ENCODE peak calls at places on chromosomes 7 and 10, in eight cellular contexts. Q is EL; A is cerebellum; E is effector memory CD4-positive, alpha-beta T cell; M is stimulated activated CD8-positive, alpha-beta memory T cell treated with anti-CD3 and anti-CD28 coated beads, Interleukin-2, amount 100 ng/mL, for 48 hours; W is HT-29; O is effector CD4-positive, alpha-beta T cell; D is anterior cingulate cortex. F is an unnamed sample.

GRCh38 chr7:132451161-132451560 is 125.1 kb downstream of the PLXNA4 start:
- DNase-seq in O (peak; percentile 6), W (no peak), E (no peak), A (no peak), D (no peak), Q (no peak), M (no peak), F (peak; percentile 60)

GRCh38 chr7:51344406-51344805 is 27.8 kb upstream of the COBL start:
- DNase-seq in D (no peak), O (no peak), E (no peak), W (peak; percentile 45), A (no peak), M (no peak), Q (no peak), F (no peak)

GRCh38 chr10:11782793-11783557 is 40.2 kb upstream of the PROSER2 start:
- DNase-seq in E (no peak), A (peak; percentile 48), Q (peak; percentile 61), W (peak; percentile 93), D (no peak), M (no peak), O (no peak), F (no peak)

GRCh38 chr7:133134810-133135209 is 52.9 kb upstream of the CHCHD3 start:
- DNase-seq in W (no peak), O (no peak), M (no peak), A (no peak), Q (no peak), D (no peak), E (no peak), F (no peak)

GRCh38 chr10:98295907-98296306 is 27.9 kb upstream of the LOXL4 start:
- DNase-seq in A (no peak), M (no peak), E (no peak), W (no peak), D (no peak), Q (peak; percentile 32), O (no peak), F (no peak)

GRCh38 chr10:103492655-103493261 is 747 bp upstream of the NEURL1 start:
- DNase-seq in Q (no peak), O (no peak), E (no peak), A (no peak), D (no peak), W (no peak), M (no peak), F (no peak)

GRCh38 chr10:122441961-122442360 is 12.5 kb upstream of the ARMS2 start:
- DNase-seq in E (no peak), A (no peak), Q (peak; percentile 53), M (no peak), W (peak; percentile 59), O (no peak), D (no peak), F (no peak)

GRCh38 chr7:156962897-156963296 is 13.4 kb downstream of the NOM1 start:
- DNase-seq in O (no peak), W (no peak), A (no peak), E (no peak), M (no peak), Q (no peak), D (no peak), F (no peak)

GRCh38 chr7:155964543-155964942 is 152.3 kb upstream of the SHH start:
- DNase-seq in E (no peak), Q (no peak), M (no peak), D (no peak), O (no peak), A (no peak), W (no peak), F (no peak)

GRCh38 chr10:132237871-132238270 is 51.1 kb downstream of the DPYSL4 start:
- DNase-seq in D (no peak), O (no peak), Q (no peak), E (no peak), W (no peak), M (no peak), A (peak; percentile 51), F (no peak)

GRCh38 chr7:3370068-3370704 is 69.1 kb downstream of the SDK1 start:
- DNase-seq in E (no peak), A (no peak), W (no peak), O (no peak), D (no peak), M (no peak), Q (no peak), F (no peak)

GRCh38 chr7:44787041-44787440 is 9.4 kb upstream of the PPIA start:
- DNase-seq in O (no peak), E (no peak), W (no peak), M (no peak), D (no peak), A (no peak), Q (no peak), F (no peak)

GRCh38 chr10:98427011-98427515 is 12.1 kb upstream of the PYROXD2 start:
- DNase-seq in O (no peak), Q (no peak), W (no peak), D (no peak), A (no peak), M (no peak), E (no peak), F (no peak)

GRCh38 chr10:8402469-8403074 is 348.1 kb downstream of the GATA3 start:
- DNase-seq in M (peak; percentile 9), O (peak; percentile 30), D (no peak), W (no peak), A (no peak), Q (no peak), E (peak; percentile 4), F (no peak)

GRCh38 chr7:54245046-54245445 is 297.1 kb upstream of the VSTM2A start:
- DNase-seq in O (no peak), W (no peak), E (no peak), M (no peak), Q (no peak), A (no peak), D (no peak), F (no peak)

GRCh38 chr10:116587878-116588590 is 2.7 kb upstream of the PNLIPRP1 start:
- DNase-seq in E (no peak), Q (no peak), O (no peak), M (no peak), D (no peak), W (no peak), A (no peak), F (no peak)

GRCh38 chr10:100562008-100562672 is 26.4 kb downstream of the HIF1AN start:
- DNase-seq in W (peak; percentile 72), M (peak; percentile 71), A (peak; percentile 28), O (peak; percentile 71), E (peak; percentile 56), D (peak; percentile 26), Q (peak; percentile 63), F (peak; percentile 77)

GRCh38 chr10:57362811-57363210 is 904.9 kb downstream of the IPMK start:
- DNase-seq in E (no peak), M (no peak), Q (no peak), D (no peak), O (no peak), A (no peak), W (no peak), F (no peak)

GRCh38 chr10:29763396-29763795 is 128.6 kb upstream of the SVIL start:
- DNase-seq in A (no peak), O (no peak), M (no peak), D (no peak), W (no peak), Q (no peak), E (no peak), F (no peak)

GRCh38 chr10:44981172-44982113 is 2.8 kb upstream of the DEPP1 start:
- DNase-seq in D (no peak), O (no peak), Q (peak; percentile 88), E (no peak), W (peak; percentile 75), M (no peak), A (peak; percentile 49), F (no peak)

GRCh38 chr10:73762915-73763314 is 18.7 kb downstream of the SEC24C start:
- DNase-seq in W (no peak), D (no peak), O (no peak), A (no peak), M (no peak), E (no peak), Q (peak; percentile 52), F (no peak)

GRCh38 chr7:30740417-30741181 is 11.3 kb upstream of the INMT start:
- DNase-seq in D (peak; percentile 57), W (peak; percentile 84), A (peak; percentile 89), E (peak; percentile 50), Q (peak; percentile 65), O (peak; percentile 68), M (peak; percentile 58), F (peak; percentile 38)

GRCh38 chr7:37359662-37360444 is 88.8 kb downstream of the ELMO1 start:
- DNase-seq in W (no peak), Q (no peak), M (no peak), D (no peak), A (no peak), E (no peak), O (no peak), F (no peak)

GRCh38 chr10:110802551-110803238 is 69.0 kb upstream of the PDCD4 start:
- DNase-seq in W (peak; percentile 33), O (peak; percentile 26), D (no peak), M (no peak), Q (peak; percentile 87), A (peak; percentile 72), E (no peak), F (peak; percentile 59)

GRCh38 chr7:127514499-127514898 is 70.9 kb downstream of the GCC1 start:
- DNase-seq in M (no peak), Q (peak; percentile 29), W (peak; percentile 42), O (no peak), E (no peak), D (no peak), A (peak; percentile 23), F (no peak)

GRCh38 chr10:17685227-17685840 is 41.4 kb downstream of the STAM start:
- DNase-seq in E (no peak), W (no peak), A (no peak), O (no peak), Q (no peak), D (no peak), M (peak; percentile 8), F (no peak)

GRCh38 chr7:57414415-57414814 is 35.6 kb upstream of the ZNF716 start:
- DNase-seq in Q (no peak), D (no peak), M (no peak), O (no peak), E (no peak), W (no peak), A (no peak), F (no peak)

GRCh38 chr7:19899517-19899916 is 126.1 kb upstream of the TMEM196 start:
- DNase-seq in O (no peak), Q (peak; percentile 18), M (no peak), W (peak; percentile 32), D (no peak), E (no peak), A (no peak), F (no peak)

GRCh38 chr7:20201380-20201779 is 15.8 kb downstream of the MACC1 start:
- DNase-seq in E (no peak), D (no peak), Q (no peak), M (no peak), W (no peak), A (no peak), O (no peak), F (no peak)

GRCh38 chr10:16967866-16968721 is 150.9 kb upstream of the RSU1 start:
- DNase-seq in O (no peak), Q (peak; percentile 94), M (no peak), A (no peak), W (peak; percentile 33), D (no peak), E (no peak), F (no peak)

GRCh38 chr7:152762056-152762455 is 2.5 kb downstream of the ACTR3B start:
- DNase-seq in E (no peak), D (no peak), A (no peak), Q (peak; percentile 12), W (no peak), O (no peak), M (no peak), F (no peak)

GRCh38 chr7:96322373-96322695 is 436 bp upstream of the SLC25A13 start:
- DNase-seq in W (no peak), Q (no peak), O (no peak), A (no peak), M (no peak), D (no peak), E (no peak), F (no peak)

GRCh38 chr10:77357611-77358010 is 280.0 kb downstream of the KCNMA1 start:
- DNase-seq in D (no peak), Q (peak; percentile 68), M (no peak), O (no peak), E (no peak), W (no peak), A (no peak), F (no peak)

GRCh38 chr7:128867842-128868623 is 5.4 kb downstream of the ATP6V1F start:
- DNase-seq in M (no peak), D (no peak), E (no peak), A (peak; percentile 85), W (peak; percentile 44), O (no peak), Q (peak; percentile 23), F (no peak)

F was measured in T-cell.